ENCODE peak calls at places on chromosomes 12 and 14, in seven cellular contexts. O is Panc1, B is HFF-Myc, U is OCI-LY7, K is Caco-2, A is epithelial cell of proximal tubule, X is upper lobe of right lung. F is an unnamed sample.

GRCh38 chr12:53011889-53012288 is 5.6 kb downstream of the EIF4B start:
- DNase-seq in X (no peak), B (no peak), A (no peak), K (no peak), O (no peak), U (no peak), F (no peak)

GRCh38 chr14:51825926-51826325 is 34.5 kb upstream of the GNG2 start:
- DNase-seq in O (no peak), U (no peak), X (no peak), B (no peak), K (no peak), A (no peak), F (no peak)

GRCh38 chr12:64794305-64794704 is 30.1 kb upstream of the TBC1D30 start:
- DNase-seq in K (no peak), O (no peak), X (no peak), A (no peak), B (no peak), U (no peak), F (no peak)

GRCh38 chr12:62435337-62436163 is 31.1 kb upstream of the MON2 start:
- DNase-seq in B (peak; percentile 30), X (peak; percentile 69), A (peak; percentile 13), O (peak; percentile 15), K (peak; percentile 70), U (peak; percentile 41), F (peak; percentile 52)

GRCh38 chr12:130993759-130994670 is 40.3 kb downstream of the ADGRD1 start:
- DNase-seq in A (no peak), B (no peak), U (peak; percentile 36), X (peak; percentile 65), K (no peak), O (no peak), F (no peak)

GRCh38 chr12:60335765-60336164 is 739.9 kb downstream of the SLC16A7 start:
- DNase-seq in X (no peak), B (no peak), K (no peak), U (no peak), A (no peak), O (no peak), F (no peak)

GRCh38 chr12:110869803-110870202 is 23.0 kb downstream of the CCDC63 start:
- DNase-seq in O (no peak), U (no peak), A (no peak), X (no peak), K (no peak), B (no peak), F (no peak)

GRCh38 chr14:67487332-67487731 is 1.2 kb downstream of the TMEM229B start:
- DNase-seq in B (no peak), K (no peak), A (no peak), O (no peak), X (no peak), U (no peak), F (no peak)

GRCh38 chr14:94650806-94651805 is 38.9 kb downstream of the SERPINA3 start:
- DNase-seq in X (no peak), K (no peak), A (no peak), B (no peak), U (no peak), O (no peak), F (peak; percentile 53)

GRCh38 chr14:64510825-64511679 is 6.5 kb downstream of the ZBTB1 start:
- DNase-seq in B (peak; percentile 63), K (peak; percentile 71), X (no peak), O (peak; percentile 54), A (no peak), U (peak; percentile 81), F (peak; percentile 63)

GRCh38 chr12:40945772-40946171 is 242.3 kb upstream of the PDZRN4 start:
- DNase-seq in U (no peak), B (no peak), K (no peak), O (no peak), A (no peak), X (no peak), F (no peak)

GRCh38 chr12:14665354-14666348 is 30.7 kb downstream of the GUCY2C start:
- DNase-seq in X (no peak), A (no peak), O (no peak), B (no peak), U (peak; percentile 17), K (no peak), F (no peak)

GRCh38 chr14:69808919-69809808 is 12.1 kb upstream of the SLC10A1 start:
- DNase-seq in A (no peak), X (no peak), B (no peak), K (peak; percentile 42), O (no peak), U (no peak), F (no peak)

GRCh38 chr12:27221625-27222387 is 22.3 kb upstream of the STK38L start:
- DNase-seq in A (no peak), B (no peak), U (peak; percentile 32), K (no peak), O (no peak), X (no peak), F (no peak)

GRCh38 chr12:53950441-53950781 is 4.3 kb upstream of the HOXC12 start:
- DNase-seq in A (no peak), X (no peak), B (no peak), U (peak; percentile 6), O (no peak), K (no peak), F (no peak)

GRCh38 chr12:122830517-122831214 is 4.6 kb upstream of the HIP1R start:
- DNase-seq in O (no peak), A (no peak), U (no peak), B (peak; percentile 90), X (no peak), K (no peak), F (no peak)

GRCh38 chr12:118102070-118102469 is 1.7 kb downstream of the VSIG10 start:
- DNase-seq in O (no peak), X (no peak), K (no peak), U (no peak), A (peak; percentile 61), B (no peak), F (no peak)

DNA sequence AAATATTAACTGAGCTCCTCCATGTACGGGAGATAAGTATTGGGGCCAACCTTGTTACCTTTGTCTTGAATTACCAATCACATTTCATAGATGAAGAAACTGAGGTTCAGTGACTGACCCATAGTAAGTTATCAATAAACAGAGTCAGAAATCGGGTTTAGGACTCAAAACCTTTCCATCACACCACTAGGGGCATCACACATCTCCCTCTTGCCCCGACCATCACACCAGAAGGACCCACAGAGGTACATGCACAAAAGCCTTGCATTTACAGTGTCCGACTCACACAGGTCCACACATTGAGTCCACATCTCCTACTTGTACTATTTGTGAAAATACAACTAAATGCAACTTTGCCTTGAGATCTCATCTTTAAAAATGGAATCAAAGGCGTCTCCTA is 29.4 kb downstream of the KCNA5 start:
- DNase-seq in X (no peak), K (no peak), B (no peak), A (no peak), O (no peak), U (no peak), F (no peak)
- TF ChIP-seq CTCF in X (no peak), K (peak; percentile 20), B (no peak), A (peak; percentile 23), O (peak; percentile 6), U (peak; percentile 57), F (no peak)

DNA sequence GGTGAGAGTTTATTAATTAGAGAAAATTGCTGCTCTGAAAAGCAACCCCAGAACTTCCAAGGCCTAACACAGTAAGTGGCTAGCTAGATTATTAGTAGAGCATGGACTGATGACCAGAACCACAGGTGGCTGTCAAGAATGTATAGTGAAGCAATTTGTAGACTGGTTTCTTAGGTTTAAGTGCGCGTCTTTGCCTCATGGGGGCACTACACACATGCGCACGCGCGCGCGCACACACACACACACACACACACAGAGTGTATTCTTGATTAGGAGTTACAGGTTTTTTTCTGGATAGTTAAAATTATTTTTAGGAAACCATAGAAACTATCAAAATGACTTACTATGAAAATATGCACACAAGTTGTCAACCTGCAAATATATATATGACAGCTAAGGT is 66.5 kb downstream of the BHLHE41 start:
- DNase-seq in U (peak; percentile 23), A (no peak), X (no peak), B (no peak), O (no peak), K (peak; percentile 37), F (no peak)
- TF ChIP-seq CTCF in U (peak; percentile 77), A (peak; percentile 17), X (no peak), B (peak; percentile 25), O (peak; percentile 78), K (peak; percentile 15), F (no peak)

GRCh38 chr12:50198829-50199228 is 31.7 kb upstream of the CERS5 start:
- DNase-seq in K (no peak), X (no peak), B (no peak), U (no peak), O (no peak), A (no peak), F (no peak)
- TF ChIP-seq CTCF in K (no peak), X (no peak), B (no peak), U (no peak), O (no peak), A (no peak), F (no peak)

DNA sequence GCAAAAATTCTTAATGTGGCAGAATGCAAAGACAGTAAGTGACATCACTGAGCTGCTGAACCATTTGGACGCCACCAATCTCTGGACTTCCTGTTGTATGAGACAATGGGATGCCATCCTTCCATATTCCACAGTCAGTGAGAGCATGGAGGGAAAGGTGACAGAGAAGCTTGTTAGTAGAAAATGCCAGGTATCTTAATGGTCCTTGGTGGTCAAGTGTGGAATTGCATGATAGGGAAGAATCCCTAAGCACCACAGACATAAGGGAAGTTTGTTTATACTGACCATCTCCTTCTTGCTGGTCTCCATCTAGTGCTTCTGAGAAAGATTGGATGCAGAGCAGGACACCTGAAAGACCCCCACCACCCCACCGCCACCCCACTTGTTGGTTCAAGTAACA is 1410.0 kb upstream of the TMEM132C start:
- DNase-seq in A (no peak), K (no peak), U (no peak), B (no peak), X (no peak), O (no peak), F (no peak)
- TF ChIP-seq CTCF in A (no peak), K (no peak), U (no peak), B (no peak), X (no peak), O (no peak), F (peak; percentile 24)

DNA sequence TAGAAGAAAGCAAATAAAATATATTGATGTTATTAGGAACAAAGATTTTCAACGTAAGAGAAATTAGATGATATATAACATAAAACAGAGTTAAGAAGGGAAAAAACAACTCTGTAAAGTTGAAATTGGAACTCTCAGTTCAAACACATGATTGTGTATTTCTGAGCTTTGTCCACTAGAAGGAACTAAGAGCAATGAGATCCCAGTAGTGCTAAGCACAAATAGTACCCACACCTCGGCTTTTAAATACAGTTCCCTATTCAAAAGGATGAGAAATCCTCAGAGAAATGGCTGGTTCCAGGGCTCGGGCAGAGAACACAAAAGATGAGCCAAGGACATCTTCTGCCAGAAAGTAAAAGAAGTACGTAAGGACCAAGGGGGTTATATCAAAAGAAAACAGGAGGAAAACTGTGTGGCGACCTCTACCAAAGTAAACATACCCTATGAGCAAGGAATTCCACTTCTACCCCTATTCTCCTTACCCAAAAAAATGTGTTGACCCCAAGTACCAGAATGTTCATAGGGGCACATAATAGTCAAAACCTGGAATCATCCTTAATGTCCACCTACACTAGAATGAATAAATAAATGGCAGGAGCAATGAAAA is 96.6 kb downstream of the SPTSSA start:
- DNase-seq in K (no peak), A (no peak), U (no peak), B (no peak), X (no peak), O (no peak), F (no peak)
- TF ChIP-seq CTCF in K (peak; percentile 46), A (peak; percentile 43), U (no peak), B (no peak), X (peak; percentile 47), O (peak; percentile 44), F (peak; percentile 19)